ENCODE peak calls at places on chromosomes 4 and X, in six cellular contexts. One of them, this sample, is unnamed. For H3K4me1, the result is how much of the 10 kb centered on the place peaks cover.

GRCh38 chrX:22577181-22577580 is 304.5 kb downstream of the CBLL2 start:
- DNase-seq in ovary: no peak
- DNase-seq in PC-3: peak
- DNase-seq in tibial nerve: no peak
- DNase-seq in tibial artery: no peak
- DNase-seq in GM23338: no peak
- DNase-seq in this sample: no peak

GRCh38 chr4:39970559-39971270 is 7.0 kb downstream of the PDS5A start:
- DNase-seq in ovary: no peak
- DNase-seq in GM23338: peak
- DNase-seq in tibial artery: no peak
- DNase-seq in PC-3: peak
- DNase-seq in tibial nerve: no peak
- DNase-seq in this sample: no peak

GRCh38 chr4:135927651-135928050 is 1604.6 kb downstream of the PCDH18 start:
- DNase-seq in ovary: no peak
- DNase-seq in GM23338: no peak
- DNase-seq in tibial artery: no peak
- DNase-seq in PC-3: peak
- DNase-seq in tibial nerve: no peak
- DNase-seq in this sample: no peak

GRCh38 chr4:129972257-129972656 is 876.3 kb downstream of the C4orf33 start:
- DNase-seq in ovary: no peak
- DNase-seq in tibial nerve: no peak
- DNase-seq in PC-3: no peak
- DNase-seq in tibial artery: no peak
- DNase-seq in GM23338: peak
- DNase-seq in this sample: no peak

GRCh38 chr4:173857828-173858227 is 327.8 kb upstream of the HAND2 start:
- DNase-seq in GM23338: no peak
- DNase-seq in PC-3: no peak
- DNase-seq in tibial artery: no peak
- DNase-seq in ovary: no peak
- DNase-seq in tibial nerve: no peak
- DNase-seq in this sample: no peak

GRCh38 chrX:54710920-54711319 is 87.1 kb downstream of the ITIH6 start:
- DNase-seq in tibial nerve: no peak
- DNase-seq in tibial artery: no peak
- DNase-seq in ovary: no peak
- DNase-seq in GM23338: no peak
- DNase-seq in PC-3: no peak
- DNase-seq in this sample: no peak

GRCh38 chr4:54281060-54281781 is 52.1 kb downstream of the PDGFRA start:
- DNase-seq in tibial artery: peak
- DNase-seq in PC-3: peak
- DNase-seq in GM23338: peak
- DNase-seq in ovary: peak
- DNase-seq in tibial nerve: peak
- DNase-seq in this sample: no peak

GRCh38 chr4:184177271-184177670 is 40.4 kb downstream of the ENPP6 start:
- DNase-seq in tibial artery: no peak
- DNase-seq in ovary: no peak
- DNase-seq in PC-3: no peak
- DNase-seq in tibial nerve: no peak
- DNase-seq in GM23338: peak
- DNase-seq in this sample: no peak

GRCh38 chr4:20251796-20252655 is at the start of gene SLIT2:
- DNase-seq in ovary: peak
- DNase-seq in tibial artery: peak
- DNase-seq in PC-3: peak
- DNase-seq in GM23338: peak
- DNase-seq in tibial nerve: peak
- DNase-seq in this sample: peak

GRCh38 chr4:6076391-6076790 is 58.2 kb upstream of the C4orf50 start:
- DNase-seq in tibial artery: no peak
- DNase-seq in ovary: no peak
- DNase-seq in GM23338: peak
- DNase-seq in tibial nerve: no peak
- DNase-seq in PC-3: peak
- DNase-seq in this sample: no peak

GRCh38 chr4:7073526-7074390 is 5.9 kb upstream of the GRPEL1 start:
- DNase-seq in ovary: no peak
- DNase-seq in tibial nerve: peak
- DNase-seq in GM23338: peak
- DNase-seq in PC-3: peak
- DNase-seq in tibial artery: peak
- DNase-seq in this sample: peak

GRCh38 chr4:56611501-56611900 is 69.6 kb downstream of the HOPX start:
- DNase-seq in GM23338: no peak
- DNase-seq in PC-3: no peak
- DNase-seq in tibial nerve: no peak
- DNase-seq in tibial artery: no peak
- DNase-seq in ovary: no peak
- DNase-seq in this sample: no peak

GRCh38 chrX:106247162-106247561 is 79.1 kb downstream of the PWWP3B start:
- DNase-seq in tibial nerve: no peak
- DNase-seq in GM23338: no peak
- DNase-seq in PC-3: peak
- DNase-seq in ovary: no peak
- DNase-seq in tibial artery: no peak
- DNase-seq in this sample: no peak

GRCh38 chr4:84530871-84531270 is 31.8 kb upstream of the NKX6-1 start:
- DNase-seq in ovary: no peak
- DNase-seq in GM23338: no peak
- DNase-seq in tibial nerve: no peak
- DNase-seq in PC-3: peak
- DNase-seq in tibial artery: no peak
- DNase-seq in this sample: peak

GRCh38 chr4:92234393-92235176 is 69.2 kb upstream of the GRID2 start:
- DNase-seq in PC-3: peak
- DNase-seq in tibial nerve: no peak
- DNase-seq in GM23338: no peak
- DNase-seq in tibial artery: no peak
- DNase-seq in ovary: no peak
- DNase-seq in this sample: peak

GRCh38 chr4:27023366-27023765 is 162.7 kb downstream of the STIM2 start:
- DNase-seq in tibial nerve: no peak
- DNase-seq in ovary: no peak
- DNase-seq in tibial artery: no peak
- DNase-seq in GM23338: no peak
- DNase-seq in PC-3: no peak
- DNase-seq in this sample: no peak

GRCh38 chr4:35447474-35447873 is 796.8 kb downstream of the ARAP2 start:
- DNase-seq in GM23338: no peak
- DNase-seq in tibial nerve: no peak
- DNase-seq in tibial artery: no peak
- DNase-seq in ovary: no peak
- DNase-seq in PC-3: no peak
- DNase-seq in this sample: no peak

GRCh38 chr4:57355066-57355465 is 244.9 kb upstream of the IGFBP7 start:
- DNase-seq in ovary: no peak
- DNase-seq in PC-3: peak
- DNase-seq in tibial artery: no peak
- DNase-seq in GM23338: no peak
- DNase-seq in tibial nerve: no peak
- DNase-seq in this sample: no peak

GRCh38 chr4:112327950-112328349 is 30.8 kb downstream of the ALPK1 start:
- DNase-seq in tibial nerve: no peak
- DNase-seq in GM23338: peak
- DNase-seq in tibial artery: no peak
- DNase-seq in ovary: no peak
- DNase-seq in PC-3: peak
- DNase-seq in this sample: peak

GRCh38 chrX:138463476-138463875 is 248.0 kb downstream of the FGF13 start:
- DNase-seq in GM23338: no peak
- DNase-seq in tibial nerve: no peak
- DNase-seq in tibial artery: no peak
- DNase-seq in ovary: no peak
- DNase-seq in PC-3: no peak
- DNase-seq in this sample: no peak

GRCh38 chr4:7050481-7051143 is 7.4 kb downstream of the TADA2B start:
- DNase-seq in PC-3: no peak
- DNase-seq in GM23338: no peak
- DNase-seq in tibial artery: no peak
- DNase-seq in ovary: peak
- DNase-seq in tibial nerve: no peak
- DNase-seq in this sample: no peak

GRCh38 chr4:87399954-87400353 is 9.0 kb upstream of the HSD17B11 start:
- DNase-seq in GM23338: no peak
- DNase-seq in ovary: no peak
- DNase-seq in tibial artery: no peak
- DNase-seq in tibial nerve: no peak
- DNase-seq in PC-3: no peak
- DNase-seq in this sample: no peak

GRCh38 chr4:78237360-78237759 is 180.2 kb downstream of the FRAS1 start:
- DNase-seq in GM23338: no peak
- DNase-seq in ovary: no peak
- DNase-seq in tibial artery: no peak
- DNase-seq in tibial nerve: no peak
- DNase-seq in PC-3: no peak
- DNase-seq in this sample: no peak
- H3K4me1 ChIP-seq in GM23338: under half
- H3K4me1 ChIP-seq in ovary: under half
- H3K4me1 ChIP-seq in tibial artery: under half
- H3K4me1 ChIP-seq in tibial nerve: under half
- H3K4me1 ChIP-seq in PC-3: under half
- H3K4me1 ChIP-seq in this sample: under half

GRCh38 chrX:40065291-40066046 is 32.3 kb downstream of the BCOR start:
- DNase-seq in tibial artery: no peak
- DNase-seq in tibial nerve: no peak
- DNase-seq in PC-3: no peak
- DNase-seq in ovary: no peak
- DNase-seq in GM23338: no peak
- DNase-seq in this sample: no peak
- H3K4me1 ChIP-seq in tibial artery: under half
- H3K4me1 ChIP-seq in tibial nerve: under half
- H3K4me1 ChIP-seq in PC-3: under half
- H3K4me1 ChIP-seq in ovary: under half
- H3K4me1 ChIP-seq in GM23338: under half
- H3K4me1 ChIP-seq in this sample: under half

DNA sequence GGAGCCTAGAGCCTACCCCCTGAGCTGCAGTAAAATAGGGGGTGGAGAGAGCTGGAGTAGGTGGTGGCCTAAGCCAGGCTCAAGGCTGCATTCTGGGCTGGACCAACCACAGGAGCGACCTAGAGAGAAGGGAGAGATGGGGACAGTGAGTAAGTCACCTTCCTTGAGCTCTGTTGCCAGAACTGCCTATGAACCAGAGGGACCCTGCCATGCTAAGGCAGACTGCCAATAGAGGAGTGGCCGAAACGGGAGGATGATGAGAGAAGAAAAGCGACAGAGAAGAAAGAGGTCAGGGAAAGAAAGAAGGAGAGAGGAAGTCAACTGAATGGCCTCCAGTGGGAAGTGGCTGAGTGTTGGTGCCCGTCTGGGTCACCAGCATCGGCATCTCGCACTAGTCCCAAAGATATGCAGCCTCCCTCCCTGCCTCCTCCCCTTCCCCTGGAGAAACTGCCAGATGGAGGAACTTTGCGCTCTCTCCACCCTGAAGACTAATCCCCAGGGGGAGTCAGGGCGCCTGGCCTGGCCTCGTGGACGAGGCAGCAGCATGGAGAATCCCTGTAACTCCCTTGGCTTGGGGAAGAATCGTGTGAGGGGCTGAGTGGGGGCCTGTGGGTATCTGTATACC is 28.8 kb downstream of the ELF4 start:
- DNase-seq in tibial nerve: no peak
- DNase-seq in GM23338: no peak
- DNase-seq in ovary: no peak
- DNase-seq in PC-3: no peak
- DNase-seq in tibial artery: peak
- DNase-seq in this sample: no peak
- H3K4me1 ChIP-seq in tibial nerve: under half
- H3K4me1 ChIP-seq in GM23338: under half
- H3K4me1 ChIP-seq in ovary: under half
- H3K4me1 ChIP-seq in PC-3: under half
- H3K4me1 ChIP-seq in tibial artery: under half
- H3K4me1 ChIP-seq in this sample: under half

DNA sequence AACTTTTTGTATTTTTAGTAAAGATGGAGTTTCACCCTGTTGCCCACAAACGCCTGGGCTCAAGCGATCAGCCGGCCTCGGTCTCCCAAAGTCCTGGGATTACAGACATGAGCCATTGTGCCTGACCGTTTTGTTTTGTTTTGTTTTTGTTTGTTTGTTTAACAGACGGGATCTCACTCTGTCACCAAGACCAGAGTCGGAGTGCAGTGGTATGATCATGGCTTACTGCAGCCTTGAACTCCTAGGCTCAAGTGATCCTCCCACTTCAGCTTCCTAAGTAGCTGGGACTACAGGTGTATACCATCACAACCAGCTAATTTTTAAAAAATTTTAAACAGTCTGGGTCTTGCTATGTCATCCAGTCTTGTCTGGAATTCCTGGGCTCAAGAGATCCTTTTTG is 53.5 kb downstream of the FNIP2 start:
- DNase-seq in tibial nerve: no peak
- DNase-seq in tibial artery: no peak
- DNase-seq in PC-3: no peak
- DNase-seq in GM23338: no peak
- DNase-seq in ovary: no peak
- DNase-seq in this sample: no peak
- H3K4me1 ChIP-seq in tibial nerve: under half
- H3K4me1 ChIP-seq in tibial artery: half or more
- H3K4me1 ChIP-seq in PC-3: half or more
- H3K4me1 ChIP-seq in GM23338: under half
- H3K4me1 ChIP-seq in ovary: under half
- H3K4me1 ChIP-seq in this sample: under half

DNA sequence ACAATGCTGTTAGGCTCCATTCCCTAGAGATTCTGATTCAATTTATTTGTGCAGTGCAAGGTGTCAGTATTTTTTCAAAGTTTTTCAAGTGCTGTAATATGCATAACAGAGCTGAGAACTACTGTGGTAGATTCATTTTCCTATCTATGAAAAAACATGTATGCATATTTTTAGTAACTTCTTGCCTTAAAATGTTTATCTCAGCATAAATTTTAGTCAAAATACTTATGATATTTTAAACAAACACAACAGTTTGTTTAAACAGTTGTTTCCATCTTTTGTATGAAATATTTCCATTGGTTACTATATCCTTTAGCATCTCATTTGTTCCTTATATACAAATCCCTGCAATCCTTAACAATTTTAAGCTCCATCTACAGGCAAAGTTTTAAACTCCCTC is 624.8 kb upstream of the ADGRL3 start:
- DNase-seq in tibial nerve: no peak
- DNase-seq in PC-3: no peak
- DNase-seq in ovary: no peak
- DNase-seq in tibial artery: no peak
- DNase-seq in GM23338: no peak
- DNase-seq in this sample: no peak
- H3K4me1 ChIP-seq in tibial nerve: under half
- H3K4me1 ChIP-seq in PC-3: under half
- H3K4me1 ChIP-seq in ovary: under half
- H3K4me1 ChIP-seq in tibial artery: under half
- H3K4me1 ChIP-seq in GM23338: under half
- H3K4me1 ChIP-seq in this sample: under half

DNA sequence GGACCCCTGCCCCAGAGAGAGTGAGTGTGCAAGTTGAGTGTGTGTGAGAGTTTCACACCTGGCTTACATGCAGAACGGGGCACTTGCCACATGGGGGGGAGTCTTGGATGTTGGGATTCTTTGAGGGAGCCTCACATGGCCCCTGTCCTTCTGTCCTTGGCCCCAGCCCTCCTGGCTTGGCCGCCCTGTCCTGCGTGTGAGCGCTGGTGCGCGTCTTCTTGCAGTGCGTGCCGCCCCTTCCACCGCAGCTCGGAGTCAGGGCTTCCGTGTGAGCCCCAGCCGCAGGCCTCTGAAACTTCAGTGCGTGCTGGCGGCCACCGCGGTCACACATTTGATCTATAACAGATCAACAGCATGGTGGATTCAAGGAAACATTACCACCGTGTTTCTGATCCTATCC is 30.1 kb upstream of the HGFAC start:
- DNase-seq in PC-3: no peak
- DNase-seq in ovary: peak
- DNase-seq in tibial nerve: no peak
- DNase-seq in tibial artery: peak
- DNase-seq in GM23338: no peak
- DNase-seq in this sample: no peak
- H3K4me1 ChIP-seq in PC-3: under half
- H3K4me1 ChIP-seq in ovary: under half
- H3K4me1 ChIP-seq in tibial nerve: under half
- H3K4me1 ChIP-seq in tibial artery: under half
- H3K4me1 ChIP-seq in GM23338: under half
- H3K4me1 ChIP-seq in this sample: under half